ENCODE peak calls at places on chromosome 3, in ten cellular contexts. One of them, this sample, is unnamed.

GRCh38 chr3:128309026-128309425 is 155.7 kb downstream of the EEFSEC start:
- DNase-seq in WTC11: no peak
- DNase-seq in A549: no peak
- DNase-seq in K562: no peak
- DNase-seq in HCT116: no peak
- DNase-seq in GM12878: no peak
- DNase-seq in NB4: no peak
- DNase-seq in HepG2: no peak
- DNase-seq in H1: peak; percentile 34
- DNase-seq in SK-N-SH: no peak
- DNase-seq in this sample: no peak

GRCh38 chr3:187873843-187874242 is 128.6 kb upstream of the BCL6 start:
- DNase-seq in WTC11: no peak
- DNase-seq in A549: no peak
- DNase-seq in K562: no peak
- DNase-seq in HCT116: no peak
- DNase-seq in GM12878: no peak
- DNase-seq in NB4: no peak
- DNase-seq in HepG2: no peak
- DNase-seq in H1: no peak
- DNase-seq in SK-N-SH: no peak
- DNase-seq in this sample: no peak

GRCh38 chr3:13788522-13789424 is 91.1 kb downstream of the WNT7A start:
- DNase-seq in WTC11: no peak
- DNase-seq in A549: no peak
- DNase-seq in K562: no peak
- DNase-seq in HCT116: no peak
- DNase-seq in GM12878: no peak
- DNase-seq in NB4: no peak
- DNase-seq in HepG2: no peak
- DNase-seq in H1: no peak
- DNase-seq in SK-N-SH: no peak
- DNase-seq in this sample: no peak

GRCh38 chr3:149575213-149575961 is 82.4 kb downstream of the WWTR1 start:
- DNase-seq in WTC11: no peak
- DNase-seq in A549: peak; percentile 61
- DNase-seq in K562: no peak
- DNase-seq in HCT116: no peak
- DNase-seq in GM12878: no peak
- DNase-seq in NB4: peak; percentile 3
- DNase-seq in HepG2: peak; percentile 57
- DNase-seq in H1: no peak
- DNase-seq in SK-N-SH: no peak
- DNase-seq in this sample: peak; percentile 76

GRCh38 chr3:66398228-66399025 is 102.4 kb downstream of the LRIG1 start:
- DNase-seq in WTC11: no peak
- DNase-seq in A549: no peak
- DNase-seq in K562: no peak
- DNase-seq in HCT116: no peak
- DNase-seq in GM12878: no peak
- DNase-seq in NB4: no peak
- DNase-seq in HepG2: no peak
- DNase-seq in H1: no peak
- DNase-seq in SK-N-SH: no peak
- DNase-seq in this sample: no peak

GRCh38 chr3:15645740-15646490 is 44.4 kb downstream of the BTD start:
- DNase-seq in WTC11: no peak
- DNase-seq in A549: peak; percentile 70
- DNase-seq in K562: no peak
- DNase-seq in HCT116: peak; percentile 89
- DNase-seq in GM12878: no peak
- DNase-seq in NB4: no peak
- DNase-seq in HepG2: no peak
- DNase-seq in H1: no peak
- DNase-seq in SK-N-SH: peak; percentile 70
- DNase-seq in this sample: peak; percentile 96

GRCh38 chr3:156641261-156641975 is 33.0 kb upstream of the TIPARP start:
- DNase-seq in WTC11: no peak
- DNase-seq in A549: no peak
- DNase-seq in K562: no peak
- DNase-seq in HCT116: no peak
- DNase-seq in GM12878: no peak
- DNase-seq in NB4: no peak
- DNase-seq in HepG2: no peak
- DNase-seq in H1: no peak
- DNase-seq in SK-N-SH: no peak
- DNase-seq in this sample: no peak

GRCh38 chr3:47663630-47664240 is 85.1 kb upstream of the CSPG5 start:
- DNase-seq in WTC11: no peak
- DNase-seq in A549: no peak
- DNase-seq in K562: no peak
- DNase-seq in HCT116: no peak
- DNase-seq in GM12878: no peak
- DNase-seq in NB4: peak; percentile 58
- DNase-seq in HepG2: no peak
- DNase-seq in H1: no peak
- DNase-seq in SK-N-SH: no peak
- DNase-seq in this sample: no peak

GRCh38 chr3:32334675-32335074 is 57.0 kb upstream of the CMTM7 start:
- DNase-seq in WTC11: peak; percentile 54
- DNase-seq in A549: no peak
- DNase-seq in K562: peak; percentile 18
- DNase-seq in HCT116: no peak
- DNase-seq in GM12878: no peak
- DNase-seq in NB4: peak; percentile 25
- DNase-seq in HepG2: no peak
- DNase-seq in H1: peak; percentile 70
- DNase-seq in SK-N-SH: no peak
- DNase-seq in this sample: no peak

GRCh38 chr3:69009559-69010410 is 3.7 kb downstream of the EOGT start:
- DNase-seq in WTC11: peak; percentile 26
- DNase-seq in A549: no peak
- DNase-seq in K562: no peak
- DNase-seq in HCT116: no peak
- DNase-seq in GM12878: no peak
- DNase-seq in NB4: no peak
- DNase-seq in HepG2: no peak
- DNase-seq in H1: no peak
- DNase-seq in SK-N-SH: no peak
- DNase-seq in this sample: peak; percentile 74

GRCh38 chr3:194485876-194486539 is 794 bp downstream of the ATP13A3 start:
- DNase-seq in WTC11: peak; percentile 22
- DNase-seq in A549: no peak
- DNase-seq in K562: peak; percentile 40
- DNase-seq in HCT116: no peak
- DNase-seq in GM12878: no peak
- DNase-seq in NB4: peak; percentile 64
- DNase-seq in HepG2: no peak
- DNase-seq in H1: no peak
- DNase-seq in SK-N-SH: no peak
- DNase-seq in this sample: peak; percentile 46

GRCh38 chr3:159210336-159210735 is 408.5 kb downstream of the MFSD1 start:
- DNase-seq in WTC11: no peak
- DNase-seq in A549: no peak
- DNase-seq in K562: no peak
- DNase-seq in HCT116: no peak
- DNase-seq in GM12878: no peak
- DNase-seq in NB4: no peak
- DNase-seq in HepG2: no peak
- DNase-seq in H1: no peak
- DNase-seq in SK-N-SH: no peak
- DNase-seq in this sample: no peak

GRCh38 chr3:159994182-159994581 is 5.5 kb downstream of the IL12A start:
- DNase-seq in WTC11: no peak
- DNase-seq in A549: no peak
- DNase-seq in K562: no peak
- DNase-seq in HCT116: no peak
- DNase-seq in GM12878: no peak
- DNase-seq in NB4: no peak
- DNase-seq in HepG2: no peak
- DNase-seq in H1: no peak
- DNase-seq in SK-N-SH: no peak
- DNase-seq in this sample: no peak

GRCh38 chr3:109187390-109187789 is 50.9 kb downstream of the C3orf85 start:
- DNase-seq in WTC11: peak; percentile 42
- DNase-seq in A549: no peak
- DNase-seq in K562: no peak
- DNase-seq in HCT116: no peak
- DNase-seq in GM12878: no peak
- DNase-seq in NB4: no peak
- DNase-seq in HepG2: no peak
- DNase-seq in H1: peak; percentile 48
- DNase-seq in SK-N-SH: no peak
- DNase-seq in this sample: no peak

GRCh38 chr3:110343376-110343775 is 728.2 kb upstream of the NECTIN3 start:
- DNase-seq in WTC11: no peak
- DNase-seq in A549: peak; percentile 4
- DNase-seq in K562: no peak
- DNase-seq in HCT116: peak; percentile 13
- DNase-seq in GM12878: no peak
- DNase-seq in NB4: no peak
- DNase-seq in HepG2: no peak
- DNase-seq in H1: no peak
- DNase-seq in SK-N-SH: no peak
- DNase-seq in this sample: peak; percentile 71

GRCh38 chr3:17233398-17233800 is 348.6 kb downstream of the PLCL2 start:
- DNase-seq in WTC11: no peak
- DNase-seq in A549: peak; percentile 46
- DNase-seq in K562: peak; percentile 67
- DNase-seq in HCT116: peak; percentile 52
- DNase-seq in GM12878: peak; percentile 51
- DNase-seq in NB4: peak; percentile 59
- DNase-seq in HepG2: peak; percentile 66
- DNase-seq in H1: no peak
- DNase-seq in SK-N-SH: peak; percentile 45
- DNase-seq in this sample: peak; percentile 74

GRCh38 chr3:129485681-129486056 is 42.8 kb upstream of the RHO start:
- DNase-seq in WTC11: no peak
- DNase-seq in A549: no peak
- DNase-seq in K562: no peak
- DNase-seq in HCT116: no peak
- DNase-seq in GM12878: no peak
- DNase-seq in NB4: no peak
- DNase-seq in HepG2: no peak
- DNase-seq in H1: no peak
- DNase-seq in SK-N-SH: no peak
- DNase-seq in this sample: peak; percentile 25
- TF ChIP-seq MAX in WTC11: no peak
- TF ChIP-seq MAX in A549: no peak
- TF ChIP-seq MAX in K562: no peak
- TF ChIP-seq MAX in HCT116: no peak
- TF ChIP-seq MAX in GM12878: no peak
- TF ChIP-seq MAX in NB4: no peak
- TF ChIP-seq MAX in HepG2: no peak
- TF ChIP-seq MAX in H1: no peak
- TF ChIP-seq MAX in SK-N-SH: no peak
- TF ChIP-seq MAX in this sample: no peak

DNA sequence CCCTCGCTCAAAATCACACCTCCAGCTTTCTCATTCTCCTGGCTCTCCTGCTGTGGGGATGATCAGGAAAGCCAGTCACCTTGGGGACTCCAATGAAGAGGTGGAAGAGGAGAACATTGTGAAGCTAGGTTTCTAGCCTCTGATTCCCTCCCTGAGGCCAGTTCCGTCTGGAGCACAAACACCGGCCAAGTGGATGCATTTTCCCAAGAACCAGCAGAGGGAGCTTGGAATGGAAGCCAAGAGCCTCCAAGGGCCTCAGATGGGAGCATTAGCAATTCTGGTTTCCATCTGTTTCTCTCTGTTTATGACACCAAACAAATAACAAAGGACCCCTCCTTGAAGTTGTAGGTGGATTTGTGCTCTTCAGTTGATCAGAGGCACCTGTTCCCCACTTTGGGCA is 40.6 kb upstream of the NMNAT3 start:
- DNase-seq in WTC11: peak; percentile 60
- DNase-seq in A549: peak; percentile 25
- DNase-seq in K562: peak; percentile 20
- DNase-seq in HCT116: peak; percentile 26
- DNase-seq in GM12878: no peak
- DNase-seq in NB4: no peak
- DNase-seq in HepG2: peak; percentile 18
- DNase-seq in H1: peak; percentile 68
- DNase-seq in SK-N-SH: peak; percentile 45
- DNase-seq in this sample: no peak
- TF ChIP-seq MAX in WTC11: no peak
- TF ChIP-seq MAX in A549: no peak
- TF ChIP-seq MAX in K562: no peak
- TF ChIP-seq MAX in HCT116: no peak
- TF ChIP-seq MAX in GM12878: no peak
- TF ChIP-seq MAX in NB4: no peak
- TF ChIP-seq MAX in HepG2: no peak
- TF ChIP-seq MAX in H1: no peak
- TF ChIP-seq MAX in SK-N-SH: no peak
- TF ChIP-seq MAX in this sample: no peak

DNA sequence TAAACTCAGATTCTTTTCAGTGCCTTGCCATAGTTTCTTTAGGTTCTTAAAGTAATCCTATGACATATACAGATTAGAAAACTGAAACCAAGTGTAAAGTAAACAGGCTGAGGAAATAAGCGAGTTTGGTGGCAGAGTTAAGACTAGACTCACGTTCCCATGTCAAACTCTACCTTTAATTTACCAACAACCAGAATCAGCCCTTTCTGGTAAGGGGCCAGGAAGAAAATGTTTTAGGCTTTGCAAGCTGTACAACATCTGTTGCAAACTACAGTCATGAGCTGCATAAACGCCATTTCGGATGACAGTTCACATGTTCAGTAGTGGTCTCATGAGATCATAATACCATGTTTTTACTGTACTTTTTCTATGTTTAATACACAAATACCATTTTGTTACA is 128.0 kb upstream of the PRICKLE2 start:
- DNase-seq in WTC11: no peak
- DNase-seq in A549: no peak
- DNase-seq in K562: no peak
- DNase-seq in HCT116: no peak
- DNase-seq in GM12878: no peak
- DNase-seq in NB4: no peak
- DNase-seq in HepG2: no peak
- DNase-seq in H1: no peak
- DNase-seq in SK-N-SH: no peak
- DNase-seq in this sample: peak; percentile 18
- TF ChIP-seq MAX in WTC11: no peak
- TF ChIP-seq MAX in A549: no peak
- TF ChIP-seq MAX in K562: no peak
- TF ChIP-seq MAX in HCT116: no peak
- TF ChIP-seq MAX in GM12878: no peak
- TF ChIP-seq MAX in NB4: no peak
- TF ChIP-seq MAX in HepG2: no peak
- TF ChIP-seq MAX in H1: no peak
- TF ChIP-seq MAX in SK-N-SH: no peak
- TF ChIP-seq MAX in this sample: no peak

DNA sequence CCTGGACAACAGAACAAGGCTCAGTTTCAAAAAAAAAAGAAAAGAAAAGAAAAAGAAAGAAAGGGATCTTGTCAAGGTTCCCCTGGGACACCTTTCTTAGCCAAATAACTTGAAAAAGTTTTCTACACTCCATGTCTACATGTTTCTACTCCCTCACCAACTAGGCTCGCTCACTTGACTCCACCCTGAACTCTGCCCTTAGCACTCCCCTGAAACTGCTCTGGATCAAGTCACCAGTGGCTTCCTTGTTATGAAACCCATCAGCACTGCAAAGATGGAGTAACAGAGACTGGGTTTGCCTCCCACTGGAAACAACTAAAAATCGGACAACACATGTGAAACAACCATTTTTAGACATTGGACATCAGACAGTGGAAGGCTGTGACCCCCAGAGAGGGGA is 36.9 kb downstream of the TMEM40 start:
- DNase-seq in WTC11: no peak
- DNase-seq in A549: no peak
- DNase-seq in K562: no peak
- DNase-seq in HCT116: no peak
- DNase-seq in GM12878: no peak
- DNase-seq in NB4: no peak
- DNase-seq in HepG2: no peak
- DNase-seq in H1: no peak
- DNase-seq in SK-N-SH: no peak
- DNase-seq in this sample: no peak
- TF ChIP-seq MAX in WTC11: no peak
- TF ChIP-seq MAX in A549: no peak
- TF ChIP-seq MAX in K562: no peak
- TF ChIP-seq MAX in HCT116: no peak
- TF ChIP-seq MAX in GM12878: no peak
- TF ChIP-seq MAX in NB4: no peak
- TF ChIP-seq MAX in HepG2: no peak
- TF ChIP-seq MAX in H1: no peak
- TF ChIP-seq MAX in SK-N-SH: no peak
- TF ChIP-seq MAX in this sample: no peak

This sample was measured in endothelial cell of umbilical vein.